ENCODE peak calls at places on chromosomes 11 and 22, in four cellular contexts. C is stimulated activated CD4-positive, alpha-beta T cell treated with anti-CD3 and anti-CD28 coated beads, Interleukin-1b, Interleukin-23, amount 100 ng/mL, for 1 hour; A is fibroblast of mammary gland; Y is EH. M is an unnamed sample.

GRCh38 chr22:37427711-37428635 is 694 bp upstream of the ELFN2 start:
- DNase-seq in A (no peak), Y (no peak), C (no peak), M (no peak)

GRCh38 chr11:122663056-122663740 is 7.7 kb downstream of the UBASH3B start:
- DNase-seq in Y (no peak), C (no peak), A (no peak), M (no peak)

GRCh38 chr11:1531418-1531817 is 40.7 kb downstream of the DUSP8 start:
- DNase-seq in A (no peak), Y (no peak), C (no peak), M (no peak)

GRCh38 chr11:55714982-55715888 is 53.2 kb downstream of the OR4C6 start:
- DNase-seq in Y (no peak), A (no peak), C (no peak), M (no peak)

GRCh38 chr22:26846645-26847044 is 189.3 kb downstream of the MIAT start:
- DNase-seq in Y (peak), C (no peak), A (no peak), M (peak)

GRCh38 chr22:25076281-25076680 is 123.4 kb upstream of the CRYBB3 start:
- DNase-seq in A (no peak), Y (no peak), C (no peak), M (no peak)

GRCh38 chr22:41201146-41201545 is 4.0 kb upstream of the L3MBTL2 start:
- DNase-seq in C (no peak), Y (no peak), A (no peak), M (no peak)

GRCh38 chr11:68043349-68044144 is 4.7 kb downstream of the TCIRG1 start:
- DNase-seq in C (no peak), A (peak), Y (peak), M (peak)

GRCh38 chr11:69201764-69202370 is 46.1 kb downstream of the SMIM38 start:
- DNase-seq in C (no peak), A (no peak), Y (no peak), M (no peak)

GRCh38 chr11:22920939-22921565 is 60.8 kb upstream of the CCDC179 start:
- DNase-seq in C (no peak), Y (peak), A (peak), M (peak)

GRCh38 chr11:112817376-112817775 is 143.8 kb upstream of the NCAM1 start:
- DNase-seq in C (no peak), Y (no peak), A (no peak), M (no peak)

GRCh38 chr11:122209619-122210377 is 93.8 kb upstream of the BLID start:
- DNase-seq in Y (peak), C (no peak), A (peak), M (peak)

GRCh38 chr11:130449996-130450419 is 1.6 kb downstream of the ADAMTS15 start:
- DNase-seq in C (no peak), Y (peak), A (peak), M (peak)

GRCh38 chr11:33747969-33748368 is 11.7 kb upstream of the CD59 start:
- DNase-seq in A (no peak), Y (peak), C (no peak), M (peak)

GRCh38 chr11:85029964-85030363 is 597.2 kb downstream of the DLG2 start:
- DNase-seq in C (no peak), Y (no peak), A (peak), M (peak)

GRCh38 chr11:60485987-60486386 is 6.6 kb upstream of the MS4A12 start:
- DNase-seq in C (no peak), A (no peak), Y (no peak), M (no peak)

GRCh38 chr11:71131861-71132260 is 120.5 kb downstream of the SHANK2 start:
- DNase-seq in C (no peak), A (no peak), Y (no peak), M (no peak)

GRCh38 chr22:28930357-28931007 is 47.1 kb downstream of the ZNRF3 start:
- DNase-seq in C (no peak), A (no peak), Y (no peak), M (peak)

GRCh38 chr11:12270215-12270797 is 107.1 kb upstream of the PARVA start:
- DNase-seq in Y (peak), A (no peak), C (no peak), M (no peak)

GRCh38 chr11:126114486-126115252 is 52.0 kb upstream of the CDON start:
- DNase-seq in Y (no peak), C (no peak), A (no peak), M (no peak)

GRCh38 chr11:71269603-71270511 is 17.5 kb upstream of the SHANK2 start:
- DNase-seq in C (no peak), A (no peak), Y (peak), M (no peak)

GRCh38 chr11:66878554-66878953 is 21.7 kb downstream of the LRFN4 start:
- DNase-seq in A (no peak), Y (peak), C (no peak), M (no peak)

GRCh38 chr11:81772161-81772560 is 961.5 kb downstream of the FAM181B start:
- DNase-seq in C (no peak), A (peak), Y (no peak), M (peak)

GRCh38 chr11:68321293-68322030 is 9.1 kb downstream of the LRP5 start:
- DNase-seq in C (no peak), A (no peak), Y (no peak), M (no peak)

GRCh38 chr22:43554259-43554636 is 142.4 kb downstream of the MPPED1 start:
- DNase-seq in C (no peak), Y (no peak), A (no peak), M (no peak)

GRCh38 chr22:37805878-37806277 is 1.9 kb upstream of the GCAT start:
- DNase-seq in C (no peak), A (no peak), Y (no peak), M (no peak)

GRCh38 chr11:16606784-16607674 is 131.4 kb upstream of the C11orf58 start:
- DNase-seq in A (no peak), C (no peak), Y (peak), M (no peak)

GRCh38 chr11:65987336-65987735 is 14.6 kb downstream of the EIF1AD start:
- DNase-seq in C (no peak), Y (no peak), A (no peak), M (no peak)

GRCh38 chr11:69641681-69642548 is 959 bp downstream of the CCND1 start:
- DNase-seq in C (no peak), A (no peak), Y (no peak), M (no peak)

M was measured in iris pigment epithelial cell.